ENCODE peak calls at places on chromosomes 12 and 14, in four cellular contexts. O is stimulated activated CD8-positive, alpha-beta memory T cell treated with anti-CD3 and anti-CD28 coated beads, Interleukin-15, amount 100 ng/mL, for 1 hour; E is fibroblast of the aortic adventitia; U is occipital lobe. T is an unnamed sample.

GRCh38 chr12:70660620-70661219 is 23.5 kb upstream of the PTPRB start:
- DNase-seq in E (peak), U (no peak), O (no peak), T (peak)

GRCh38 chr12:104466694-104467345 is 10.1 kb downstream of the CHST11 start:
- DNase-seq in U (no peak), O (no peak), E (no peak), T (no peak)

GRCh38 chr12:18414671-18415070 is 153.4 kb downstream of the PIK3C2G start:
- DNase-seq in O (no peak), E (no peak), U (no peak), T (no peak)

GRCh38 chr12:104025771-104026170 is 24.2 kb downstream of the GLT8D2 start:
- DNase-seq in O (no peak), E (no peak), U (no peak), T (no peak)

GRCh38 chr14:100076630-100077029 is 11.4 kb downstream of the EVL start:
- DNase-seq in E (peak), O (no peak), U (no peak), T (peak)

GRCh38 chr12:113105606-113106271 is 29.8 kb downstream of the RASAL1 start:
- DNase-seq in E (no peak), O (no peak), U (no peak), T (no peak)

GRCh38 chr14:78401866-78402265 is 231.7 kb downstream of the NRXN3 start:
- DNase-seq in U (no peak), O (no peak), E (no peak), T (peak)

GRCh38 chr12:3364661-3365264 is 126.2 kb upstream of the PRMT8 start:
- DNase-seq in O (no peak), U (no peak), E (no peak), T (no peak)

GRCh38 chr12:24045816-24046257 is 96.4 kb upstream of the SOX5 start:
- DNase-seq in U (no peak), E (peak), O (no peak), T (peak)

GRCh38 chr14:104855532-104856090 is 9.5 kb upstream of the CEP170B start:
- DNase-seq in E (no peak), O (no peak), U (no peak), T (no peak)

T was measured in choroid plexus epithelial cell.